ENCODE peak calls at places on chromosomes 3 and 15, in five cellular contexts. P, F, D, G and Y are unnamed samples.

GRCh38 chr15:92714071-92714456 is 58.5 kb upstream of the FAM174B start:
- DNase-seq in P (peak), G (peak), D (no peak), F (peak), Y (peak)

GRCh38 chr3:14438262-14438661 is 35.9 kb downstream of the SLC6A6 start:
- DNase-seq in G (no peak), P (no peak), F (no peak), D (no peak), Y (no peak)

GRCh38 chr15:64841258-64842098 is at the start of gene PLEKHO2:
- DNase-seq in P (peak), G (peak), F (peak), D (peak), Y (peak)

GRCh38 chr3:8891328-8891727 is 71.9 kb downstream of the RAD18 start:
- DNase-seq in G (no peak), P (peak), F (no peak), D (no peak), Y (no peak)

GRCh38 chr15:74213858-74214284 is 11.3 kb upstream of the STRA6 start:
- DNase-seq in P (no peak), G (no peak), F (peak), D (no peak), Y (no peak)

GRCh38 chr3:101549473-101549872 is 12.2 kb upstream of the TRMT10C start:
- DNase-seq in D (no peak), F (no peak), G (no peak), P (no peak), Y (no peak)

GRCh38 chr15:62075595-62076279 is 9.0 kb downstream of the C2CD4A start:
- DNase-seq in G (peak), P (peak), D (peak), F (no peak), Y (no peak)

GRCh38 chr3:178193846-178194245 is 342.4 kb upstream of the KCNMB2 start:
- DNase-seq in F (no peak), D (no peak), P (no peak), G (peak), Y (no peak)

GRCh38 chr15:83567318-83567717 is 86.6 kb upstream of the ADAMTSL3 start:
- DNase-seq in F (no peak), P (no peak), D (no peak), G (no peak), Y (no peak)

GRCh38 chr3:171768281-171768925 is 41.9 kb downstream of the PLD1 start:
- DNase-seq in P (no peak), D (no peak), F (no peak), G (no peak), Y (no peak)

GRCh38 chr3:57927166-57927565 is 81.1 kb upstream of the FLNB start:
- DNase-seq in F (no peak), D (no peak), G (no peak), P (no peak), Y (no peak)

GRCh38 chr3:181487236-181487978 is 224.3 kb upstream of the SOX2 start:
- DNase-seq in F (no peak), P (no peak), D (no peak), G (peak), Y (no peak)

GRCh38 chr15:78212546-78213424 is 21.6 kb downstream of the ACSBG1 start:
- DNase-seq in P (peak), D (peak), F (peak), G (peak), Y (peak)

GRCh38 chr15:76169792-76170425 is 110.1 kb downstream of the TMEM266 start:
- DNase-seq in D (no peak), G (no peak), P (peak), F (no peak), Y (no peak)

GRCh38 chr3:129162729-129163579 is 2.1 kb upstream of the ISY1 start:
- DNase-seq in G (no peak), P (no peak), F (no peak), D (no peak), Y (no peak)

GRCh38 chr3:99869621-99870020 is 52.0 kb downstream of the CMSS1 start:
- DNase-seq in F (no peak), G (no peak), P (no peak), D (no peak), Y (no peak)

GRCh38 chr3:131535131-131535530 is 32.4 kb upstream of the MRPL3 start:
- DNase-seq in D (no peak), G (peak), P (peak), F (no peak), Y (no peak)